ENCODE peak calls at places on chromosomes 12 and 14, in four cellular contexts. B, P, V and R are unnamed samples.

GRCh38 chr12:103881261-103881660 is 40.2 kb upstream of the NT5DC3 start:
- DNase-seq in P (no peak), V (no peak), B (no peak), R (no peak)

GRCh38 chr14:34692348-34692747 is 22.0 kb downstream of the CFL2 start:
- DNase-seq in P (no peak), V (no peak), B (no peak), R (no peak)

GRCh38 chr14:101961011-101961721 is 3.2 kb upstream of the DYNC1H1 start:
- DNase-seq in V (peak; percentile 61), P (peak; percentile 77), B (peak; percentile 82), R (peak; percentile 91)

GRCh38 chr12:56119361-56119796 is 1.3 kb downstream of the ZC3H10 start:
- DNase-seq in B (peak; percentile 88), P (peak; percentile 82), V (peak; percentile 86), R (no peak)

GRCh38 chr12:43675048-43675904 is 83.3 kb downstream of the PUS7L start:
- DNase-seq in B (no peak), P (no peak), V (no peak), R (no peak)

GRCh38 chr12:8033153-8034044 is 883 bp downstream of the FOXJ2 start:
- DNase-seq in V (peak; percentile 41), P (peak; percentile 46), B (peak; percentile 83), R (peak; percentile 79)

GRCh38 chr12:83136421-83136820 is 449.7 kb downstream of the TMTC2 start:
- DNase-seq in V (no peak), P (no peak), B (no peak), R (no peak)

GRCh38 chr14:91873476-91874265 is 6.3 kb upstream of the TC2N start:
- DNase-seq in V (no peak), B (peak; percentile 83), P (no peak), R (peak; percentile 81)

GRCh38 chr12:93682846-93683261 is 5.7 kb downstream of the CRADD start:
- DNase-seq in B (no peak), P (no peak), V (no peak), R (no peak)

GRCh38 chr12:26153421-26154154 is 28.8 kb upstream of the BHLHE41 start:
- DNase-seq in B (no peak), P (no peak), V (no peak), R (no peak)

GRCh38 chr14:102096569-102097188 is 9.8 kb upstream of the HSP90AA1 start:
- DNase-seq in V (peak; percentile 65), B (peak; percentile 90), P (peak; percentile 86), R (peak; percentile 90)

GRCh38 chr14:89489796-89490506 is 72.9 kb upstream of the FOXN3 start:
- DNase-seq in B (no peak), V (no peak), P (no peak), R (peak; percentile 49)

GRCh38 chr12:102095677-102096263 is 24.1 kb downstream of the NUP37 start:
- DNase-seq in P (no peak), B (no peak), V (peak; percentile 8), R (no peak)

GRCh38 chr12:76929499-76929898 is 50.7 kb upstream of the CSRP2 start:
- DNase-seq in V (no peak), P (no peak), B (no peak), R (no peak)

GRCh38 chr12:22121224-22121623 is 75.2 kb downstream of the CMAS start:
- DNase-seq in B (no peak), P (no peak), V (no peak), R (no peak)

GRCh38 chr12:59834659-59835474 is 239.0 kb downstream of the SLC16A7 start:
- DNase-seq in P (no peak), V (no peak), B (no peak), R (no peak)

GRCh38 chr12:910416-910815 is 39.1 kb downstream of the RAD52 start:
- DNase-seq in B (no peak), V (no peak), P (no peak), R (no peak)

GRCh38 chr12:105106621-105107020 is 910 bp upstream of the WASHC4 start:
- DNase-seq in B (no peak), V (no peak), P (no peak), R (no peak)